ENCODE peak calls at places on chromosomes 5 and 9, in five cellular contexts. Q is heart right ventricle, O is fibroblast of mammary gland, R is GM13976, T is IMR-90. B is an unnamed sample.

GRCh38 chr5:56759521-56759920 is 55.8 kb upstream of the MAP3K1 start:
- DNase-seq in Q (peak; percentile 11), O (no peak), R (no peak), T (no peak), B (no peak)

GRCh38 chr5:33310471-33310870 is 130.3 kb upstream of the TARS1 start:
- DNase-seq in Q (no peak), O (peak; percentile 94), R (no peak), T (peak; percentile 95), B (no peak)

GRCh38 chr5:154819546-154819945 is 30.9 kb downstream of the FAXDC2 start:
- DNase-seq in Q (no peak), O (no peak), R (no peak), T (no peak), B (no peak)

GRCh38 chr9:132672413-132672690 is 2.1 kb downstream of the GTF3C4 start:
- DNase-seq in Q (no peak), O (peak; percentile 41), R (no peak), T (peak; percentile 26), B (no peak)

GRCh38 chr5:67983251-67983941 is 232.2 kb upstream of the PIK3R1 start:
- DNase-seq in Q (no peak), O (peak; percentile 85), R (no peak), T (peak; percentile 72), B (peak; percentile 54)

GRCh38 chr5:180119886-180120220 is 48.3 kb upstream of the RNF130 start:
- DNase-seq in Q (no peak), O (no peak), R (no peak), T (no peak), B (no peak)

GRCh38 chr9:78565481-78565880 is 268.6 kb downstream of the PSAT1 start:
- DNase-seq in Q (no peak), O (peak; percentile 13), R (no peak), T (no peak), B (no peak)

GRCh38 chr5:178378527-178379484 is 146.2 kb upstream of the PHYKPL start:
- DNase-seq in Q (no peak), O (no peak), R (no peak), T (peak; percentile 8), B (no peak)

GRCh38 chr9:14471041-14471440 is 157.1 kb upstream of the NFIB start:
- DNase-seq in Q (no peak), O (no peak), R (no peak), T (no peak), B (no peak)

GRCh38 chr5:73495772-73496346 is 2.4 kb upstream of the BTF3 start:
- DNase-seq in Q (no peak), O (no peak), R (no peak), T (no peak), B (no peak)

GRCh38 chr5:75481024-75481423 is 30.4 kb downstream of the CERT1 start:
- DNase-seq in Q (no peak), O (no peak), R (no peak), T (no peak), B (no peak)

GRCh38 chr5:74493426-74493825 is 147.1 kb downstream of the ENC1 start:
- DNase-seq in Q (no peak), O (no peak), R (no peak), T (no peak), B (no peak)

GRCh38 chr5:9059920-9060691 is 485.8 kb downstream of the SEMA5A start:
- DNase-seq in Q (peak; percentile 25), O (peak; percentile 98), R (no peak), T (peak; percentile 99), B (peak; percentile 56)

GRCh38 chr9:9892217-9892616 is 720.6 kb downstream of the PTPRD start:
- DNase-seq in Q (no peak), O (no peak), R (no peak), T (no peak), B (no peak)

GRCh38 chr5:95862636-95863382 is 40.3 kb upstream of the GLRX start:
- DNase-seq in Q (no peak), O (no peak), R (no peak), T (no peak), B (no peak)

GRCh38 chr9:115158666-115159481 is 40.9 kb upstream of the TNC start:
- DNase-seq in Q (no peak), O (peak; percentile 83), R (no peak), T (peak; percentile 78), B (no peak)

GRCh38 chr5:144386315-144386714 is 215.6 kb downstream of the KCTD16 start:
- DNase-seq in Q (no peak), O (no peak), R (no peak), T (no peak), B (no peak)

GRCh38 chr9:78278177-78278777 is 18.6 kb upstream of the PSAT1 start:
- DNase-seq in Q (no peak), O (peak; percentile 92), R (no peak), T (peak; percentile 82), B (no peak)

GRCh38 chr5:3230941-3231340 is 364.7 kb upstream of the IRX1 start:
- DNase-seq in Q (no peak), O (no peak), R (no peak), T (no peak), B (no peak)

GRCh38 chr9:2622361-2623045 is 916 bp downstream of the VLDLR start:
- DNase-seq in Q (peak; percentile 36), O (no peak), R (peak; percentile 55), T (peak; percentile 17), B (no peak)

GRCh38 chr9:124743686-124744348 is 27.3 kb downstream of the NR6A1 start:
- DNase-seq in Q (no peak), O (no peak), R (no peak), T (peak; percentile 58), B (no peak)

GRCh38 chr5:1542011-1542410 is 18.3 kb upstream of the LPCAT1 start:
- DNase-seq in Q (no peak), O (no peak), R (no peak), T (no peak), B (no peak)

GRCh38 chr5:113678202-113678601 is 164.7 kb downstream of the YTHDC2 start:
- DNase-seq in Q (no peak), O (no peak), R (no peak), T (no peak), B (no peak)

GRCh38 chr5:140131967-140132409 is 6.3 kb downstream of the IGIP start:
- DNase-seq in Q (no peak), O (peak; percentile 96), R (no peak), T (peak; percentile 97), B (peak; percentile 61)

GRCh38 chr5:80175337-80175736 is 80.5 kb downstream of the SERINC5 start:
- DNase-seq in Q (no peak), O (no peak), R (no peak), T (no peak), B (no peak)

GRCh38 chr5:104297076-104297475 is 734.5 kb upstream of the NUDT12 start:
- DNase-seq in Q (no peak), O (no peak), R (no peak), T (no peak), B (no peak)

GRCh38 chr5:126591549-126591948 is 3.5 kb downstream of the ALDH7A1 start:
- DNase-seq in Q (no peak), O (no peak), R (no peak), T (no peak), B (no peak)

GRCh38 chr9:96654450-96655197 is 493 bp downstream of the PRXL2C start:
- DNase-seq in Q (peak; percentile 89), O (peak; percentile 93), R (peak; percentile 73), T (peak; percentile 86), B (peak; percentile 78)
- TF ChIP-seq CTCF in Q (no peak), O (no peak), R (no peak), T (peak; percentile 24), B (no peak)

DNA sequence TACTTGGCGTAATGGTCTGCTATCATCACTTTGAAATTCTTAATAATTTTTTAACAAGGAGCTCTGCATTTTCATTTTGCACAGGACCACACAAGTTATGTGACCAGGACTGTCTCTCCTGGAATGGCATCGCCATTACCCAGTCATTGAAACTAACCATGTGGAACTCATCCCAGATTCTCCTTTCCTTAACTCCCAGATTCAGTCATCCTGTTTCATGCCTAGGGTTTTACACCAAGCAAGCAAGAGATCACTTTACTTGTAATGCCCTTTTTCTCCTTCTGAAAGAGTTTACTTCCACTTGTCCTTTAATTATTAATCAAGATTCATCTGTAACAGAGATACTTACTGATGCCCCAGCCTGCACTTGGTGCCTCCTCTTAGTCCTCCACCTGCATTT is 12.0 kb downstream of the FRMD3 start:
- DNase-seq in Q (no peak), O (no peak), R (no peak), T (no peak), B (no peak)
- TF ChIP-seq CTCF in Q (no peak), O (no peak), R (no peak), T (no peak), B (no peak)

GRCh38 chr5:132813599-132814440 is 718 bp downstream of the SOWAHA start:
- DNase-seq in Q (peak; percentile 27), O (no peak), R (peak; percentile 51), T (no peak), B (no peak)
- TF ChIP-seq CTCF in Q (no peak), O (no peak), R (no peak), T (no peak), B (no peak)

GRCh38 chr9:108776920-108777650 is 78.7 kb downstream of the ACTL7B start:
- DNase-seq in Q (no peak), O (peak; percentile 12), R (no peak), T (peak; percentile 19), B (peak; percentile 2)
- TF ChIP-seq CTCF in Q (no peak), O (peak; percentile 43), R (no peak), T (no peak), B (peak; percentile 35)